ENCODE peak calls at places on chromosomes 7 and 10, in four cellular contexts. D, P, C and W are unnamed samples.

GRCh38 chr10:125985557-125986246 is 89.3 kb downstream of the FANK1 start:
- DNase-seq in D (no peak), P (no peak), C (no peak), W (no peak)

GRCh38 chr10:30463944-30464451 is 30.0 kb downstream of the MAP3K8 start:
- DNase-seq in D (no peak), P (no peak), C (no peak), W (no peak)

GRCh38 chr10:12372846-12373245 is 23.5 kb downstream of the CAMK1D start:
- DNase-seq in D (no peak), P (no peak), C (no peak), W (no peak)

GRCh38 chr7:134593530-134594392 is 44.9 kb downstream of the AKR1B15 start:
- DNase-seq in D (peak), P (no peak), C (peak), W (no peak)

GRCh38 chr10:132517951-132518521 is 19.6 kb upstream of the INPP5A start:
- DNase-seq in D (no peak), P (no peak), C (peak), W (no peak)

GRCh38 chr10:21114683-21115082 is 217.6 kb upstream of the NEBL start:
- DNase-seq in D (no peak), P (no peak), C (no peak), W (no peak)

GRCh38 chr7:134469622-134470021 is 10.7 kb upstream of the AKR1B1 start:
- DNase-seq in D (no peak), P (no peak), C (peak), W (no peak)

GRCh38 chr10:6313107-6313895 is 110.6 kb downstream of the PFKFB3 start:
- DNase-seq in D (no peak), P (no peak), C (no peak), W (no peak)

GRCh38 chr10:58743466-58744115 is 230.9 kb downstream of the BICC1 start:
- DNase-seq in D (peak), P (no peak), C (no peak), W (no peak)

GRCh38 chr7:105713488-105714465 is 132.5 kb upstream of the EFCAB10 start:
- DNase-seq in D (no peak), P (no peak), C (no peak), W (no peak)

GRCh38 chr10:74862625-74863024 is 36.2 kb downstream of the KAT6B start:
- DNase-seq in D (no peak), P (no peak), C (no peak), W (no peak)

GRCh38 chr7:5567810-5568209 is 144.2 kb upstream of the TNRC18 start:
- DNase-seq in D (no peak), P (no peak), C (no peak), W (no peak)

GRCh38 chr10:59830601-59831259 is 75.6 kb downstream of the CCDC6 start:
- DNase-seq in D (peak), P (no peak), C (peak), W (peak)

GRCh38 chr7:133770863-133771492 is 356.2 kb upstream of the LRGUK start:
- DNase-seq in D (no peak), P (no peak), C (peak), W (no peak)

GRCh38 chr10:134743-135600 is at the start of gene ZMYND11:
- DNase-seq in D (no peak), P (no peak), C (no peak), W (peak)

GRCh38 chr7:156458011-156458410 is 182.6 kb upstream of the RNF32 start:
- DNase-seq in D (no peak), P (no peak), C (no peak), W (no peak)

GRCh38 chr7:27213150-27213903 is 13.4 kb upstream of the HOXA13 start:
- DNase-seq in D (no peak), P (no peak), C (no peak), W (peak)

GRCh38 chr10:110642980-110643655 is 1.0 kb upstream of the RBM20 start:
- DNase-seq in D (no peak), P (no peak), C (no peak), W (peak)

GRCh38 chr7:108253275-108254044 is 123.3 kb upstream of the LAMB4 start:
- DNase-seq in D (no peak), P (no peak), C (no peak), W (no peak)

GRCh38 chr7:6637544-6638229 is 569 bp downstream of the ZNF316 start:
- DNase-seq in D (no peak), P (no peak), C (peak), W (no peak)

GRCh38 chr7:16708496-16708895 is 45.1 kb upstream of the TSPAN13 start:
- DNase-seq in D (no peak), P (no peak), C (no peak), W (no peak)

GRCh38 chr7:51970961-51971655 is 654.5 kb upstream of the COBL start:
- DNase-seq in D (no peak), P (no peak), C (no peak), W (no peak)

GRCh38 chr10:48684792-48685651 is at the start of gene WDFY4:
- DNase-seq in D (no peak), P (no peak), C (no peak), W (peak)

GRCh38 chr10:104281694-104282093 is 12.7 kb downstream of the GSTO2 start:
- DNase-seq in D (no peak), P (no peak), C (no peak), W (no peak)

GRCh38 chr7:157037635-157038034 is 27.2 kb upstream of the MNX1 start:
- DNase-seq in D (no peak), P (no peak), C (no peak), W (no peak)

GRCh38 chr10:86654411-86655172 is at the start of gene OPN4:
- DNase-seq in D (no peak), P (no peak), C (no peak), W (no peak)

GRCh38 chr10:77131214-77131613 is 506.4 kb downstream of the KCNMA1 start:
- DNase-seq in D (no peak), P (no peak), C (no peak), W (no peak)

GRCh38 chr10:77393821-77394501 is 243.6 kb downstream of the KCNMA1 start:
- DNase-seq in D (no peak), P (no peak), C (no peak), W (no peak)

GRCh38 chr7:99955247-99955646 is 20.6 kb downstream of the AZGP1 start:
- DNase-seq in D (no peak), P (no peak), C (no peak), W (no peak)

GRCh38 chr7:99433158-99433557 is 5.4 kb downstream of the PTCD1 start:
- DNase-seq in D (no peak), P (no peak), C (no peak), W (no peak)

GRCh38 chr10:48522011-48522765 is 82.7 kb downstream of the ARHGAP22 start:
- DNase-seq in D (no peak), P (no peak), C (no peak), W (no peak)

GRCh38 chr7:90474284-90475210 is 5.1 kb downstream of the PTTG1IP2 start:
- DNase-seq in D (no peak), P (no peak), C (no peak), W (no peak)

GRCh38 chr10:71939861-71940474 is 24.2 kb upstream of the CHST3 start:
- DNase-seq in D (no peak), P (peak), C (no peak), W (no peak)

GRCh38 chr10:63628526-63629362 is 107.5 kb downstream of the REEP3 start:
- DNase-seq in D (no peak), P (peak), C (peak), W (no peak)
- TF ChIP-seq ZNF274 in D (no peak), P (no peak), C (no peak), W (no peak)

DNA sequence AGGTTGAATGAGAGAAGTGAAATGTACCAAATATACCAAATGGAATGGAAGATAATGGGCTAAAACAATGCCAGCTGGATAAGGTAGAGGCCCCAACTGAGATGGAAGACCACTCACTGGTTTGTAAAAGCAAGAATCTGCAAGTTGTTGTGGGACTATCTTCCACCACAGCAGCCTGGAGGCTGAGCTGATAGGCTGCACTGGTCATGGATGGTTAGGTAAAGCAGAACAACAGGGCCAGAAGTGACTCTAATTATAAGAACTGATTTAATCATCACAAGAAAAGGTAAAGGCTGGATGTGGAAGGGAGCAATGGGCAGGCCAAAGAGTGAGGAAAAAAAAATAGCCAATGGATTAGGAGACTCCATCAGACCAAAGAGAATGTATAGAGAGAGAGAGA is 11.8 kb downstream of the TFEC start:
- DNase-seq in D (no peak), P (no peak), C (no peak), W (no peak)
- TF ChIP-seq SUZ12 in D (no peak), P (no peak), C (no peak), W (no peak)

GRCh38 chr10:33799281-33799943 is 464.9 kb upstream of the NRP1 start:
- DNase-seq in D (no peak), P (no peak), C (peak), W (no peak)
- TF ChIP-seq ZNF274 in D (no peak), P (no peak), C (no peak), W (no peak)

GRCh38 chr10:62687230-62687748 is 117.2 kb upstream of the ADO start:
- DNase-seq in D (no peak), P (no peak), C (no peak), W (no peak)
- TF ChIP-seq SUZ12 in D (no peak), P (no peak), C (no peak), W (no peak)

GRCh38 chr10:123865880-123866279 is 25.7 kb downstream of the CPXM2 start:
- DNase-seq in D (no peak), P (no peak), C (no peak), W (no peak)

GRCh38 chr10:123865350-123865749 is 26.3 kb downstream of the CPXM2 start:
- DNase-seq in D (no peak), P (no peak), C (no peak), W (no peak)

GRCh38 chr10:123868058-123868995 is 23.3 kb downstream of the CPXM2 start:
- DNase-seq in D (no peak), P (no peak), C (peak), W (no peak)

GRCh38 chr10:123869015-123869414 is 22.6 kb downstream of the CPXM2 start:
- DNase-seq in D (no peak), P (no peak), C (no peak), W (no peak)

GRCh38 chr10:123870260-123870659 is 21.3 kb downstream of the CPXM2 start:
- DNase-seq in D (no peak), P (no peak), C (no peak), W (peak)
- TF ChIP-seq ZNF274 in D (no peak), P (no peak), C (no peak), W (no peak)

GRCh38 chr10:114412907-114413386 is 8.6 kb upstream of the AFAP1L2 start:
- DNase-seq in D (no peak), P (no peak), C (no peak), W (no peak)
- TF ChIP-seq SUZ12 in D (no peak), P (no peak), C (no peak), W (no peak)

DNA sequence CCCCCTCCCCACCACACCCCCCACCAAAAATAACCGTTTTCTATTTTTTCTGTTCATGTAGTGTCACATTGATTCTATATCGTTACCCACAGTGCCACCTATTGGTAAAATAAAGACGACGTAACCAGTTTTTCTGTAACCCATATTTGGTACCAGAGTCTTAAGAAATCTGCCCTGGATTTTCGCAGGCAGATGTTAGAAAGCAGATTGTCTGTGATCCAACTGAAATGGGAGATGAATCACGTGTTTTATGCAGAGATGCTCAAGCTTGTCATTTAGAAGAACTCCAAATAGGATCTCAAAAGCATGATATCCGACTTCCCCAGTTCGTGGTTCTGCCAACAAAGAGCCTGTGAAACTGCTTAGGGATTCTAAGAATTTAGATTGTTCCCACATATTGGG is 261.1 kb upstream of the CSTF2T start:
- DNase-seq in D (peak), P (no peak), C (peak), W (no peak)
- TF ChIP-seq ZNF274 in D (no peak), P (no peak), C (no peak), W (no peak)

GRCh38 chr7:154431045-154431444 is 378.8 kb downstream of the DPP6 start:
- DNase-seq in D (no peak), P (no peak), C (no peak), W (no peak)
- TF ChIP-seq SUZ12 in D (no peak), P (no peak), C (no peak), W (no peak)